ENCODE peak calls at places on chromosomes 7 and 10, in seven cellular contexts. K is AG09319, H is psoas muscle, R is adrenal gland, N is fibroblast of pulmonary artery, S is Peyer's patch, G is stomach. O is an unnamed sample.

GRCh38 chr7:78323118-78323517 is 524.5 kb downstream of the PHTF2 start:
- DNase-seq in K (no peak), H (no peak), R (no peak), N (no peak), S (no peak), G (no peak), O (no peak)

GRCh38 chr7:137074386-137075030 is 206.1 kb downstream of the CHRM2 start:
- DNase-seq in K (peak; percentile 43), H (no peak), R (no peak), N (peak; percentile 53), S (no peak), G (no peak), O (no peak)

GRCh38 chr10:107814865-107815487 is 650.5 kb upstream of the SORCS1 start:
- DNase-seq in K (peak; percentile 24), H (peak; percentile 13), R (peak; percentile 33), N (peak; percentile 73), S (no peak), G (peak; percentile 34), O (no peak)

GRCh38 chr7:51220226-51220625 is 96.4 kb downstream of the COBL start:
- DNase-seq in K (no peak), H (no peak), R (no peak), N (no peak), S (no peak), G (no peak), O (no peak)

GRCh38 chr7:122304996-122305421 is 459 bp upstream of the FEZF1 start:
- DNase-seq in K (no peak), H (no peak), R (no peak), N (peak; percentile 17), S (no peak), G (no peak), O (no peak)

GRCh38 chr7:106679153-106679931 is 18.4 kb upstream of the CCDC71L start:
- DNase-seq in K (no peak), H (no peak), R (no peak), N (peak; percentile 61), S (no peak), G (no peak), O (no peak)

GRCh38 chr10:3057946-3058345 is 9.4 kb upstream of the PFKP start:
- DNase-seq in K (no peak), H (no peak), R (no peak), N (no peak), S (no peak), G (no peak), O (no peak)

GRCh38 chr7:17298840-17299476 is 506 bp downstream of the AHR start:
- DNase-seq in K (no peak), H (peak; percentile 44), R (peak; percentile 60), N (peak; percentile 42), S (peak; percentile 79), G (peak; percentile 49), O (no peak)

GRCh38 chr10:59735296-59735695 is 18.0 kb downstream of the MRLN start:
- DNase-seq in K (no peak), H (no peak), R (no peak), N (no peak), S (no peak), G (no peak), O (no peak)

GRCh38 chr10:88386878-88387773 is 196.0 kb downstream of the RNLS start:
- DNase-seq in K (peak; percentile 27), H (no peak), R (peak; percentile 68), N (peak; percentile 88), S (no peak), G (no peak), O (peak; percentile 56)

GRCh38 chr7:43072530-43072929 is 39.9 kb upstream of the HECW1 start:
- DNase-seq in K (no peak), H (no peak), R (no peak), N (peak; percentile 51), S (no peak), G (no peak), O (no peak)

GRCh38 chr10:78830062-78830974 is 238.4 kb upstream of the ZMIZ1 start:
- DNase-seq in K (no peak), H (no peak), R (peak; percentile 33), N (no peak), S (no peak), G (no peak), O (no peak)

GRCh38 chr10:115936926-115937755 is 335.9 kb downstream of the GFRA1 start:
- DNase-seq in K (no peak), H (no peak), R (no peak), N (peak; percentile 50), S (no peak), G (no peak), O (peak; percentile 50)

GRCh38 chr7:2982831-2983230 is 60.8 kb downstream of the CARD11 start:
- DNase-seq in K (no peak), H (no peak), R (no peak), N (no peak), S (no peak), G (no peak), O (no peak)

GRCh38 chr7:156665101-156665500 is 24.5 kb downstream of the RNF32 start:
- DNase-seq in K (no peak), H (no peak), R (no peak), N (peak; percentile 55), S (no peak), G (no peak), O (no peak)

GRCh38 chr7:88095-88926 is 104.1 kb upstream of the FAM20C start:
- DNase-seq in K (no peak), H (no peak), R (no peak), N (no peak), S (no peak), G (no peak), O (no peak)

GRCh38 chr7:74191231-74191630 is 17.1 kb downstream of the EIF4H start:
- DNase-seq in K (no peak), H (no peak), R (peak; percentile 10), N (no peak), S (no peak), G (no peak), O (no peak)

O was measured in amniotic stem cell.